ENCODE peak calls at places on chromosome 6, in eight cellular contexts. E, X, I, D, O, F, Z and M are unnamed samples. For H3K36me3 and H3K4me1, the result is how much of the 10 kb centered on the place peaks cover.

GRCh38 chr6:110517034-110517433 is 40.6 kb upstream of the SLC22A16 start:
- DNase-seq in E (no peak), D (no peak), I (peak), Z (no peak), X (no peak), F (no peak), O (no peak), M (no peak)

GRCh38 chr6:39294133-39294532 is 20.1 kb downstream of the KCNK17 start:
- DNase-seq in X (no peak), F (peak), O (no peak), D (no peak), Z (no peak), E (no peak), I (no peak), M (no peak)

GRCh38 chr6:39144804-39145203 is 29.8 kb upstream of the SAYSD1 start:
- DNase-seq in D (no peak), E (no peak), F (no peak), O (no peak), Z (no peak), X (no peak), I (no peak), M (no peak)

GRCh38 chr6:110511401-110511800 is 35.0 kb upstream of the SLC22A16 start:
- DNase-seq in D (no peak), F (no peak), E (no peak), Z (no peak), O (peak), I (peak), X (no peak), M (no peak)

GRCh38 chr6:117265425-117266266 is at the start of gene VGLL2:
- DNase-seq in E (peak), D (no peak), O (peak), I (no peak), X (peak), Z (peak), F (peak), M (no peak)

GRCh38 chr6:149248688-149249369 is 68.7 kb upstream of the TAB2 start:
- DNase-seq in D (peak), Z (no peak), O (no peak), X (no peak), E (peak), I (peak), F (no peak), M (no peak)

GRCh38 chr6:18016133-18016532 is 28.7 kb upstream of the KIF13A start:
- DNase-seq in F (no peak), Z (no peak), X (no peak), E (no peak), D (no peak), I (no peak), O (no peak), M (no peak)

GRCh38 chr6:165599121-165599520 is 63.9 kb downstream of the PDE10A start:
- DNase-seq in Z (no peak), O (no peak), E (no peak), D (no peak), I (no peak), X (no peak), F (no peak), M (no peak)

GRCh38 chr6:93183513-93183912 is 235.8 kb downstream of the EPHA7 start:
- DNase-seq in Z (no peak), F (no peak), E (no peak), D (no peak), X (no peak), O (no peak), I (no peak), M (no peak)

GRCh38 chr6:40398810-40399477 is 188.2 kb downstream of the LRFN2 start:
- DNase-seq in O (peak), E (no peak), I (no peak), Z (no peak), F (no peak), X (peak), D (peak), M (no peak)

GRCh38 chr6:31659649-31660223 is 842 bp downstream of the C6orf47 start:
- DNase-seq in I (peak), Z (no peak), X (peak), O (peak), F (peak), E (peak), D (no peak), M (peak)

GRCh38 chr6:143999406-143999805 is 8.7 kb downstream of the PLAGL1 start:
- DNase-seq in I (peak), F (peak), X (no peak), Z (no peak), O (no peak), D (no peak), E (no peak), M (no peak)

GRCh38 chr6:7392402-7392801 is 2.8 kb downstream of the RIOK1 start:
- DNase-seq in F (peak), E (peak), X (no peak), O (no peak), D (no peak), I (no peak), Z (no peak), M (no peak)

GRCh38 chr6:12572884-12573824 is 143.4 kb upstream of the PHACTR1 start:
- DNase-seq in F (peak), E (peak), I (peak), Z (no peak), X (no peak), O (peak), D (no peak), M (no peak)

GRCh38 chr6:16184129-16184528 is 54.3 kb upstream of the GMPR start:
- DNase-seq in E (peak), I (peak), O (peak), F (peak), D (peak), Z (no peak), X (peak), M (peak)

GRCh38 chr6:150599199-150600002 is at the start of gene PLEKHG1:
- DNase-seq in E (peak), Z (peak), I (peak), F (peak), O (peak), D (peak), X (peak), M (peak)

GRCh38 chr6:141105481-141105880 is 1027.2 kb upstream of the GJE1 start:
- DNase-seq in X (peak), F (peak), E (no peak), D (no peak), Z (no peak), O (peak), I (no peak), M (no peak)

GRCh38 chr6:107560657-107561056 is 70.7 kb downstream of the SOBP start:
- DNase-seq in X (no peak), E (peak), Z (no peak), D (no peak), O (peak), F (peak), I (no peak), M (no peak)

GRCh38 chr6:474454-475185 is 83.1 kb downstream of the IRF4 start:
- DNase-seq in F (no peak), X (peak), Z (peak), O (no peak), D (no peak), I (peak), E (no peak), M (peak)

GRCh38 chr6:154888426-154888825 is 106.7 kb upstream of the TIAM2 start:
- DNase-seq in E (no peak), D (no peak), O (peak), X (peak), I (no peak), F (no peak), Z (no peak), M (no peak)

GRCh38 chr6:98957440-98957839 is 9.7 kb upstream of the FBXL4 start:
- DNase-seq in I (peak), F (peak), X (no peak), D (peak), E (peak), Z (no peak), O (no peak), M (no peak)

GRCh38 chr6:52540286-52540902 is 36.5 kb downstream of the TRAM2 start:
- DNase-seq in F (peak), I (peak), E (no peak), O (no peak), D (no peak), Z (no peak), X (no peak), M (no peak)

GRCh38 chr6:150637266-150637665 is 37.6 kb downstream of the PLEKHG1 start:
- DNase-seq in O (no peak), E (no peak), Z (no peak), X (no peak), D (no peak), F (no peak), I (no peak), M (no peak)

GRCh38 chr6:122416825-122417224 is 17.4 kb downstream of the HSF2 start:
- DNase-seq in D (no peak), Z (no peak), X (no peak), I (no peak), E (no peak), F (no peak), O (no peak), M (no peak)
- H3K36me3 ChIP-seq in D (under half), Z (half or more), X (half or more), I (under half), E (under half), F (under half), O (under half), M (half or more)

GRCh38 chr6:157732416-157733161 is 90.5 kb upstream of the SNX9 start:
- DNase-seq in D (no peak), X (no peak), I (no peak), Z (no peak), E (no peak), F (no peak), O (no peak), M (no peak)
- H3K4me1 ChIP-seq in D (under half), X (under half), I (under half), Z (under half), E (under half), F (under half), O (under half), M (under half)

GRCh38 chr6:8536122-8536521 is 100.8 kb upstream of the SLC35B3 start:
- DNase-seq in E (no peak), F (no peak), X (no peak), D (no peak), Z (no peak), I (peak), O (no peak), M (no peak)

GRCh38 chr6:8543714-8544113 is 108.4 kb upstream of the SLC35B3 start:
- DNase-seq in O (no peak), Z (peak), F (no peak), D (no peak), I (no peak), E (no peak), X (no peak), M (no peak)

GRCh38 chr6:8535505-8535904 is 100.2 kb upstream of the SLC35B3 start:
- DNase-seq in F (peak), O (no peak), Z (no peak), E (no peak), D (no peak), I (no peak), X (no peak), M (no peak)

DNA sequence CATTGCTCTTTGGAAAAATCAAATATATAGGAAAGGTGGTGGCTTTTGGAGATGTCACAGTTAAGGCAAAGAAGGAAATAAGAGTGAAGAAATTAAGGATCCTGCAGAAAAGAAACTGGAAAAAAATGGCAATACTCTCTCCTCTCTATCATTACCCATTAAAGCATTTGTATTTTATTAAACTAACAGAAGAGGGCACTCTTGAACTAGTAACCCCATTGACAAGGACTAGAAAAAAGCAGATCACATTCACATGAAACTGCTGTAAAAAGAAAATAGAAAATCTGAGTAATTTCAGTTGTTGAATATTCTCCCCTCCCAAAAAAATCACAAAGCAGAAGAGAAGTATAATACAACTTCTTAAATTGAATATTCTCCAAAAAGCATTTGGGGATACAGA is 104.1 kb upstream of the SLC35B3 start:
- DNase-seq in Z (peak), X (peak), O (peak), F (peak), D (peak), I (peak), E (no peak), M (peak)
- TF ChIP-seq EZH2phosphoT487 in Z (no peak), X (no peak), O (no peak), F (no peak), D (no peak), I (no peak), E (no peak), M (no peak)

DNA sequence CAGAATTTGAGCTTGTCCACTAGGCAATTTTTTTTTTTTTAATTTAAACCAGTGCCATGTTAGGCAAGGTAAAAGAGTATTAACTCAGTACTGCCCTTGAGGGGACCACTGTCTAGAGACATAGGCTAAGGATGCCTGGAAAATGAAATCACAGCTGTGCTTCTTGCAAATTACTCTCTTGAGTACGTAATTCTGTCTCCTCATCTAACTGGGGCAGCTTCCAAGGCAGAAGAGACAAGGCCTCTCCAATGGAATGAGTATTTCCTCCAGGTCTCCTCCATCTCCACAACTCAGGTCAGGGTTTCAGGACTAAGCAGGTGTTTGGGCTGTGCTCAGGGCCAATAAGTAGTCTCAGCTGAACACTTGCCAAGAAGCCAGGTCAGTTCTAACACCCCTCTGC is 33.8 kb upstream of the MRPS10 start:
- DNase-seq in Z (no peak), E (no peak), F (peak), D (no peak), O (no peak), X (no peak), I (no peak), M (no peak)
- H3K36me3 ChIP-seq in Z (under half), E (under half), F (under half), D (under half), O (under half), X (under half), I (half or more), M (under half)

DNA sequence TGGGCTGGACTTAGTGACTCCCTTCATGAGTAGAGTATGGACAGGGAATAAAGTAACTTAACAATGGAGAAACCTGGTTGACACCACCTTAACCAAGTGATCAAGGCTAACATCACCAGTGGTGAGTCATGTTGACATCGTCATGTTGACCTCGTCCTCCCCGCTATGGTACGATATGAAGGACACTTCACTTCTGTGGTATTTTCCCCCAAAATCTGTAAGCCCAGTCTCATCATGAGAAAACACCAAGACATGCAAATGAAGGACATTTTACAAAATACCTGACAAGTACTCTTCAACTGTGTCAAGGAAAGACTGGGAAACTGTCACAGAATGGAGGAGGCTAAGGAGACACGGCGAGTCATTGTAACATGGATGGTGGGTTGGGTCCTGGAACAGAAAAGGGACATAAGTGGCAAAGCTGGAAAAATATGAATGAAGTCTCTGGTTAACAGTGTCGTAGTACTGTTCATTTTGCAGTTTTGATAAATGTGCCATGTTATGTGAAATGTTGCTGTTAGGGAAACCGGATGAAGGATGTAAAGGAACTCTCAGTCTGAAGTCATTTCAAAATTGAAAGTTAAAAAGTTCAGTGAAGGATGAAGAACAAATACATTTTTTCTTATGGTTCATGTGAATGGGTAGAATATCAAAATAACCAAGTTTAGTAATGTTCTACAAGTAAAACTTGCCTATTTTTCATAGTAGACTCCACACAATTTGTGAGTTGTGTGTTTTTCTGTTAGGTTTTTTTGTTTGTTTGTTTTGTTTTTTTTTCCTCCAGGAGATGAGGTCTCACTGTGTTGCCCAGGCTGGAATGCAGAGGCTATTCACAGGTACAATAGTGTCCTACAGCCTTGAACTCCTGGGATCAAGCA is 247.5 kb downstream of the TMEM242 start:
- DNase-seq in F (peak), O (no peak), X (no peak), I (peak), Z (no peak), E (no peak), D (peak), M (no peak)
- H3K4me1 ChIP-seq in F (under half), O (half or more), X (under half), I (under half), Z (under half), E (under half), D (under half), M (under half)

GRCh38 chr6:133983099-133983939 is 30.3 kb downstream of the TBPL1 start:
- DNase-seq in Z (no peak), D (no peak), X (peak), I (peak), O (no peak), F (no peak), E (no peak), M (no peak)
- TF ChIP-seq EZH2phosphoT487 in Z (no peak), D (no peak), X (no peak), I (no peak), O (no peak), F (no peak), E (no peak), M (no peak)

DNA sequence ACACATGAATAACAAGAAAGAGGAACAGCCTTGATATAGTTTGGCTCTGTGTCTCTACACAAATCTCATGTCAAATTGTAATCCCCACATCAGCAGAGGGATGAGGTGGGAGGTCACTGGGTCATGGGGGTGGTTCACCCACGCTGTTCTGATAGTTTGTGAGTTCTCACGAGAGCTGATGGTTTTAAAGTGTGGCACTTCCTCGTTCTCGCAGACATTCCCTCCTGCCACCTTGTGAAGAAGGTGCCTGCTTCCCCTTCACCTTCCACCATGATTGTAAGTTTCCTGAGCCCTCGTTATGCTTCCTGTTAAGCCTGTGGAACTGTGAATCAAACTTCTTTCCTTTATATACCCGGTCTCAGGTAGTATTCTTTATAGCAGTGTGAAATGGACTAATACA is 13.1 kb downstream of the SRPK1 start:
- DNase-seq in Z (no peak), I (no peak), E (no peak), X (no peak), O (no peak), D (no peak), F (no peak), M (no peak)
- H3K36me3 ChIP-seq in Z (under half), I (half or more), E (under half), X (under half), O (under half), D (half or more), F (under half), M (half or more)